ENCODE peak calls at places on chromosomes 11 and 22, in seven cellular contexts. H is tibial artery; W is stomach; G is A549; E is effector memory CD4-positive, alpha-beta T cell; S is CD4-positive, alpha-beta memory T cell; J is fibroblast of lung. K is an unnamed sample.
A peak's percentile ranks its signal among the peaks of the same experiment; 100 is the strongest.

GRCh38 chr11:86623041-86623621 is 49.3 kb downstream of the ME3 start:
- DNase-seq in H (no peak), W (no peak), G (no peak), E (no peak), S (no peak), J (peak; percentile 58), K (no peak)

GRCh38 chr11:6475936-6476335 is 2.2 kb upstream of the TRIM3 start:
- DNase-seq in H (no peak), W (peak; percentile 72), G (no peak), E (no peak), S (no peak), J (no peak), K (no peak)

GRCh38 chr11:67095214-67095507 is 23.9 kb upstream of the KDM2A start:
- DNase-seq in H (no peak), W (no peak), G (no peak), E (no peak), S (no peak), J (no peak), K (no peak)

GRCh38 chr11:11263238-11264030 is 89.6 kb downstream of the CSNK2A3 start:
- DNase-seq in H (no peak), W (no peak), G (no peak), E (no peak), S (no peak), J (peak; percentile 11), K (no peak)

GRCh38 chr11:444397-445144 is 2.8 kb upstream of the ANO9 start:
- DNase-seq in H (no peak), W (peak; percentile 33), G (no peak), E (no peak), S (no peak), J (peak; percentile 34), K (no peak)

GRCh38 chr11:10305964-10306918 is 1.4 kb downstream of the ADM start:
- DNase-seq in H (peak; percentile 74), W (peak; percentile 34), G (peak; percentile 38), E (no peak), S (peak; percentile 35), J (no peak), K (no peak)

GRCh38 chr11:69055598-69056516 is 7.1 kb downstream of the TPCN2 start:
- DNase-seq in H (peak; percentile 85), W (peak; percentile 84), G (no peak), E (no peak), S (no peak), J (no peak), K (no peak)

GRCh38 chr22:17121235-17122195 is at the start of gene TMEM121B:
- DNase-seq in H (no peak), W (peak; percentile 50), G (peak; percentile 14), E (no peak), S (no peak), J (peak; percentile 66), K (no peak)

GRCh38 chr11:103537904-103538502 is 428.8 kb downstream of the DYNC2H1 start:
- DNase-seq in H (no peak), W (no peak), G (peak; percentile 17), E (no peak), S (no peak), J (no peak), K (no peak)

GRCh38 chr11:118842369-118842768 is 41.3 kb upstream of the CXCR5 start:
- DNase-seq in H (no peak), W (no peak), G (no peak), E (no peak), S (no peak), J (peak; percentile 63), K (no peak)

GRCh38 chr22:17077255-17077654 is 7.5 kb upstream of the IL17RA start:
- DNase-seq in H (no peak), W (no peak), G (no peak), E (no peak), S (no peak), J (peak; percentile 88), K (no peak)

GRCh38 chr11:42906226-42906625 is 405.6 kb upstream of the API5 start:
- DNase-seq in H (no peak), W (no peak), G (no peak), E (no peak), S (no peak), J (no peak), K (no peak)

GRCh38 chr22:30250713-30251267 is 4.2 kb upstream of the LIF start:
- DNase-seq in H (no peak), W (peak; percentile 38), G (peak; percentile 75), E (no peak), S (no peak), J (peak; percentile 86), K (no peak)

GRCh38 chr22:27130949-27131745 is 473.8 kb downstream of the MIAT start:
- DNase-seq in H (no peak), W (no peak), G (no peak), E (no peak), S (no peak), J (peak; percentile 85), K (no peak)

GRCh38 chr11:360326-361280 is 8.7 kb upstream of the B4GALNT4 start:
- DNase-seq in H (peak; percentile 60), W (no peak), G (no peak), E (no peak), S (no peak), J (no peak), K (no peak)

GRCh38 chr11:47467372-47467771 is 18.4 kb upstream of the RAPSN start:
- DNase-seq in H (peak; percentile 51), W (peak; percentile 54), G (no peak), E (no peak), S (no peak), J (no peak), K (no peak)

GRCh38 chr11:76120513-76121081 is 85.7 kb downstream of the WNT11 start:
- DNase-seq in H (no peak), W (no peak), G (no peak), E (no peak), S (no peak), J (no peak), K (no peak)

GRCh38 chr11:62601114-62601363 is 626 bp downstream of the MTA2 start:
- DNase-seq in H (no peak), W (peak; percentile 52), G (no peak), E (peak; percentile 29), S (no peak), J (no peak), K (no peak)

GRCh38 chr11:15291885-15292284 is 177.2 kb downstream of the INSC start:
- DNase-seq in H (no peak), W (no peak), G (no peak), E (no peak), S (no peak), J (no peak), K (no peak)

GRCh38 chr11:15289718-15290117 is 175.0 kb downstream of the INSC start:
- DNase-seq in H (no peak), W (no peak), G (no peak), E (no peak), S (no peak), J (no peak), K (no peak)

GRCh38 chr11:15286465-15286864 is 171.7 kb downstream of the INSC start:
- DNase-seq in H (no peak), W (no peak), G (no peak), E (no peak), S (no peak), J (no peak), K (no peak)

GRCh38 chr11:15293975-15294374 is 179.3 kb downstream of the INSC start:
- DNase-seq in H (no peak), W (no peak), G (no peak), E (no peak), S (no peak), J (no peak), K (no peak)

DNA sequence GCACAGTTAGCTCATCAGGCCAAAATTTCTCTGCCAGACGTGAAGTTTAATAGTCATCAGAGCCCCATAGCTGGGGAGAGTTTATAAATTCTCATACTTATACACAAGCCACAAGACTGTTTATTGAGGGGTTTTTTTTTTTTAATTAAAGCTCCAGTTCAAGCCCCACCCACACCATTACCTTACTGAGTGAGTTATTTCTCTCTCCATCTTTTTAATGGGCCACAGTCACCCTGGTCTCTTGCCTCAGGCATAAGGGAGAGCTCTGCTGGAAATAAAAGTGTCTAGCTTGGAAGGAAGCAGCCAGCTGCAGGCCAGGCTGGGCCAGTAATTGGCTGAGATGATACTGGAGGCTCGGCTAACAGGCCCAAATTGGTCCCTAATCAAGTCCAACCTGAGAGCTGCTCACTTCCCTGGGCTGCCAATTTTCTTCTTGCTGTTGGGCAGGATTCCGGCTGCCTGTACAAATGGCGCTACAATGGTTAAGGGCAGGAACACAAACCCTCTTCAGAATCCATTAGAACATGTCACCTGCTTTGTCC is 174.1 kb downstream of the INSC start:
- DNase-seq in H (no peak), W (no peak), G (no peak), E (no peak), S (no peak), J (no peak), K (no peak)
- H3K9me3 ChIP-seq in H (no peaks in the 10 kb centered on the region), W (no peaks in the 10 kb centered on the region), G (no peaks in the 10 kb centered on the region), E (no peaks in the 10 kb centered on the region), S (no peaks in the 10 kb centered on the region), J (no peaks in the 10 kb centered on the region), K (no peaks in the 10 kb centered on the region)

GRCh38 chr22:39181356-39181755 is 28.9 kb upstream of the CBX7 start:
- DNase-seq in H (no peak), W (no peak), G (no peak), E (no peak), S (no peak), J (no peak), K (no peak)

GRCh38 chr22:39180566-39180965 is 28.1 kb upstream of the CBX7 start:
- DNase-seq in H (peak; percentile 38), W (no peak), G (no peak), E (no peak), S (no peak), J (no peak), K (no peak)

GRCh38 chr22:39182478-39183030 is 30.1 kb upstream of the CBX7 start:
- DNase-seq in H (no peak), W (no peak), G (no peak), E (no peak), S (no peak), J (peak; percentile 36), K (no peak)

GRCh38 chr22:39179841-39180335 is 27.4 kb upstream of the CBX7 start:
- DNase-seq in H (peak; percentile 37), W (no peak), G (no peak), E (no peak), S (no peak), J (no peak), K (no peak)

GRCh38 chr22:39181778-39182177 is 29.3 kb upstream of the CBX7 start:
- DNase-seq in H (no peak), W (no peak), G (no peak), E (no peak), S (no peak), J (no peak), K (no peak)
- H3K9me3 ChIP-seq in H (no peaks in the 10 kb centered on the region), W (no peaks in the 10 kb centered on the region), G (no peaks in the 10 kb centered on the region), E (no peaks in the 10 kb centered on the region), S (no peaks in the 10 kb centered on the region), J (no peaks in the 10 kb centered on the region), K (no peaks in the 10 kb centered on the region)

GRCh38 chr11:113262594-113262993 is 51.8 kb upstream of the TTC12 start:
- DNase-seq in H (no peak), W (no peak), G (no peak), E (no peak), S (no peak), J (no peak), K (no peak)
- H3K9me3 ChIP-seq in H (no peaks in the 10 kb centered on the region), W (no peaks in the 10 kb centered on the region), G (no peaks in the 10 kb centered on the region), E (no peaks in the 10 kb centered on the region), S (no peaks in the 10 kb centered on the region), J (no peaks in the 10 kb centered on the region), K (no peaks in the 10 kb centered on the region)

DNA sequence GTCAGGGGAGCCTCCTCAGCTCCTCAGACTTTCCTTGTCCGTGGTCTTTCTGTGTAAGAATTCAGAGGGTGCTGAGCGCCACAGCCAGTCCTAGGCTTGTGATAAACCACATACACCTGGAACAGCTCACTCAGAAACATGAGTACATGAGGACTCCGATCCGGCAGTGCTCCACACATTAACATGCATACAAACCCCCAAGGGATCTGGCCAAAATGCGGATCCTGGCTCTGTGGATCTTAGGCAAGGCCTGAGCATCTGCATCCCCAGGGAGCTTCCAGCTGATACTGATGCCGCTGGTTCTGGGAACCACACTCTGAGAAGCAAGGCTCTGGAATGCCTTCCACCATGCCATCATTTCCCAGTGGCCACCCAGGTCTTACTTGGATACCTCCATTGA is 20.6 kb upstream of the OPCML start:
- DNase-seq in H (no peak), W (no peak), G (no peak), E (no peak), S (no peak), J (no peak), K (no peak)
- H3K9me3 ChIP-seq in H (no peaks in the 10 kb centered on the region), W (no peaks in the 10 kb centered on the region), G (no peaks in the 10 kb centered on the region), E (no peaks in the 10 kb centered on the region), S (no peaks in the 10 kb centered on the region), J (no peaks in the 10 kb centered on the region), K (no peaks in the 10 kb centered on the region)